ENCODE peak calls at places on chromosomes 12 and 14, in seven cellular contexts. A, X, Y, B, D, J and F are unnamed samples.
A peak's percentile ranks its signal among the peaks of the same experiment; 100 is the strongest.

GRCh38 chr14:91279354-91279753 is 34.9 kb upstream of the GPR68 start:
- DNase-seq in A (no peak), X (no peak), Y (no peak), B (no peak), D (no peak), J (no peak), F (no peak)

GRCh38 chr12:103928736-103929050 is 1.5 kb upstream of the HSP90B1 start:
- DNase-seq in A (no peak), X (peak; percentile 80), Y (no peak), B (no peak), D (no peak), J (no peak), F (no peak)

GRCh38 chr14:100554082-100554677 is 33.0 kb downstream of the BEGAIN start:
- DNase-seq in A (peak; percentile 84), X (no peak), Y (no peak), B (no peak), D (no peak), J (no peak), F (no peak)

GRCh38 chr14:39247256-39247655 is 13.5 kb downstream of the MIA2 start:
- DNase-seq in A (no peak), X (no peak), Y (no peak), B (no peak), D (no peak), J (no peak), F (no peak)

GRCh38 chr12:50482566-50482965 is 22.2 kb upstream of the DIP2B start:
- DNase-seq in A (no peak), X (no peak), Y (no peak), B (no peak), D (no peak), J (no peak), F (no peak)

GRCh38 chr12:28121433-28121832 is 68.8 kb upstream of the CCDC91 start:
- DNase-seq in A (no peak), X (no peak), Y (no peak), B (no peak), D (no peak), J (no peak), F (no peak)

GRCh38 chr14:50023671-50024490 is 92.5 kb downstream of the VCPKMT start:
- DNase-seq in A (no peak), X (no peak), Y (no peak), B (no peak), D (no peak), J (no peak), F (no peak)

GRCh38 chr14:50607181-50607580 is 47.2 kb downstream of the ATL1 start:
- DNase-seq in A (no peak), X (no peak), Y (no peak), B (no peak), D (no peak), J (no peak), F (no peak)

GRCh38 chr12:47547077-47547476 is 158.8 kb downstream of the RPAP3 start:
- DNase-seq in A (peak; percentile 15), X (no peak), Y (no peak), B (no peak), D (peak; percentile 69), J (no peak), F (no peak)

GRCh38 chr14:69094481-69094880 is 58.4 kb downstream of the DCAF5 start:
- DNase-seq in A (peak; percentile 16), X (no peak), Y (no peak), B (no peak), D (no peak), J (no peak), F (no peak)

GRCh38 chr12:95118138-95118787 is 44.8 kb upstream of the NR2C1 start:
- DNase-seq in A (no peak), X (no peak), Y (no peak), B (peak; percentile 62), D (peak; percentile 95), J (no peak), F (no peak)

GRCh38 chr12:11763760-11764520 is 114.5 kb downstream of the ETV6 start:
- DNase-seq in A (no peak), X (no peak), Y (no peak), B (peak; percentile 70), D (no peak), J (no peak), F (no peak)

GRCh38 chr12:45730116-45730841 is 773 bp downstream of the ARID2 start:
- DNase-seq in A (peak; percentile 33), X (no peak), Y (no peak), B (no peak), D (peak; percentile 69), J (peak; percentile 62), F (no peak)

GRCh38 chr12:89782807-89783206 is 74.2 kb upstream of the ATP2B1 start:
- DNase-seq in A (no peak), X (no peak), Y (no peak), B (no peak), D (no peak), J (no peak), F (no peak)

GRCh38 chr14:20873370-20874177 is 17.6 kb upstream of the RNASE3 start:
- DNase-seq in A (peak; percentile 44), X (no peak), Y (peak; percentile 79), B (peak; percentile 41), D (peak; percentile 73), J (peak; percentile 92), F (peak; percentile 30)

GRCh38 chr14:94143239-94143638 is 13.8 kb upstream of the IFI27L2 start:
- DNase-seq in A (no peak), X (no peak), Y (peak; percentile 29), B (peak; percentile 28), D (no peak), J (peak; percentile 64), F (no peak)

GRCh38 chr14:40004871-40005503 is 572.8 kb upstream of the FBXO33 start:
- DNase-seq in A (no peak), X (no peak), Y (no peak), B (no peak), D (no peak), J (no peak), F (no peak)

GRCh38 chr12:2248901-2249381 is 196.2 kb downstream of the CACNA1C start:
- DNase-seq in A (no peak), X (peak; percentile 93), Y (no peak), B (no peak), D (no peak), J (no peak), F (no peak)
- TF ChIP-seq POLR2AphosphoS5 in A (no peak), X (no peak), Y (no peak), B (no peak), D (no peak), J (no peak), F (no peak)

GRCh38 chr12:49332441-49332861 is 4.5 kb downstream of the C1QL4 start:
- DNase-seq in A (no peak), X (no peak), Y (no peak), B (no peak), D (no peak), J (no peak), F (no peak)
- TF ChIP-seq EZH2 in A (no peak), X (no peak), Y (no peak), B (no peak), D (no peak), J (peak; percentile 11), F (no peak)

GRCh38 chr12:52926596-52927241 is 21.8 kb upstream of the KRT8 start:
- DNase-seq in A (peak; percentile 10), X (no peak), Y (no peak), B (no peak), D (no peak), J (no peak), F (no peak)

GRCh38 chr12:52927964-52928363 is 21.0 kb upstream of the KRT18 start:
- DNase-seq in A (peak; percentile 7), X (no peak), Y (no peak), B (no peak), D (no peak), J (no peak), F (no peak)

GRCh38 chr12:52924764-52925716 is 20.2 kb upstream of the KRT8 start:
- DNase-seq in A (peak; percentile 83), X (no peak), Y (peak; percentile 90), B (peak; percentile 76), D (peak; percentile 91), J (no peak), F (no peak)

GRCh38 chr12:52929538-52929937 is 19.4 kb upstream of the KRT18 start:
- DNase-seq in A (no peak), X (no peak), Y (no peak), B (no peak), D (no peak), J (no peak), F (no peak)

DNA sequence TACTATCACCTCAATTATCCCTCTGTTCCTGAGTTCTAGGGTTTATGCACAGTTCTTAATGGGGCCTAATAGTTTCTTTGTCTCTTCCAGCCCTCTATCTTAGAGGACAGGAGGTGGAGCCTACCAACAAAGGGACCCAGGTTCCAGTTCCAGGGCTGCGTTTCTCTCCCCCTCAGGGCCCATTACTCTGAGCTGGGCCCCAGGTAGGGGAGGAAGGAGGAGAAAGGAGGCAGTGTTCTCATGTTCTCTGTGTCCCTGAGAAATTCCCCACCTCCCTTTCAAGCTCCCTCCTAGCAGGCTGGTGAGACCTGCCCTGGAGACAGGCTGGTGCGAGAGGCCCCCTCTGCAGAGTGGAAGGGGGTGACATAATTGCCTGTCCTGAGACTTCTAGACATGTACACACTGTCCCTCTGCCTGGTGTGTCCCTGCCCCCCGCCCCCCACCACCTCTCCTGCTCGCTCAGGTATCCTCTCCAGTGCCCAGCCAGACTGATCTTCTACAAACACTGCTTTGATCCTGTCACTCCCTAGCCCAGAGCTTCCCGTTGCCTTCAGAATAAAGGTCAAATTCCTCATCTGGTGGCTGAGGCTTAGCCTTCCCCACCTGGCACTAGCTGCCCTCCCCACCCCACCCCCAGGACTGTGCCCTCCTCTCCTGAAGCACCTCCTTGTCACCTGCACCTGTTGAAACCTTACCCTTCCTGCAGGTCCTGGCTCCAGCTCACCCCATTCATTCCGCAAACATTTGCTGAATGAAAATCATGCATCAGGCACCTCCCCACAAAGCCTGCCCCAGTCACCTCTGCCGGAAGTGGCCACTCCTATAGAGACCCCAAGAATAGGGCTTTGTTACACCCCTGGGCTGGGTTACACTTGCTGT is 21.1 kb upstream of the KRT8 start:
- DNase-seq in A (peak; percentile 14), X (no peak), Y (no peak), B (peak; percentile 92), D (no peak), J (no peak), F (no peak)
- H3K9ac ChIP-seq in A (peak overlapping the region; percentile 53), X (no peak overlapping the region), Y (peak overlapping the region; percentile 74), B (peak overlapping the region; percentile 98), D (peak overlapping the region; percentile 57), J (no peak overlapping the region), F (no peak overlapping the region)

GRCh38 chr14:77645520-77646230 is 29.2 kb upstream of the SPTLC2 start:
- DNase-seq in A (no peak), X (no peak), Y (no peak), B (no peak), D (no peak), J (no peak), F (no peak)

GRCh38 chr14:77646907-77647306 is 30.5 kb upstream of the SPTLC2 start:
- DNase-seq in A (no peak), X (no peak), Y (no peak), B (no peak), D (no peak), J (no peak), F (no peak)

GRCh38 chr14:77648520-77649200 is 32.2 kb upstream of the SPTLC2 start:
- DNase-seq in A (no peak), X (no peak), Y (no peak), B (no peak), D (no peak), J (no peak), F (no peak)

GRCh38 chr14:77649326-77649725 is 32.9 kb upstream of the SPTLC2 start:
- DNase-seq in A (no peak), X (no peak), Y (no peak), B (no peak), D (no peak), J (no peak), F (no peak)

GRCh38 chr14:77647853-77648252 is 31.4 kb upstream of the SPTLC2 start:
- DNase-seq in A (no peak), X (no peak), Y (no peak), B (no peak), D (no peak), J (no peak), F (no peak)
- TF ChIP-seq POLR2AphosphoS5 in A (no peak), X (no peak), Y (no peak), B (no peak), D (no peak), J (no peak), F (no peak)